ENCODE peak calls at places on chromosomes 1 and 21, in ten cellular contexts. W is CD8-positive, alpha-beta memory T cell; A is heart right ventricle; U is right cardiac atrium; J is esophagus squamous epithelium; N is GM23338; X is Peyer's patch; C is left lung; I is neural progenitor cell; V is uterus. T is an unnamed sample. For H3K4me1, the result is how much of the 10 kb centered on the place peaks cover.

GRCh38 chr1:243394610-243395490 is 139.0 kb downstream of the SDCCAG8 start:
- DNase-seq in W (no peak), A (no peak), U (no peak), J (no peak), N (no peak), X (no peak), C (no peak), I (no peak), V (no peak), T (no peak)

GRCh38 chr1:192521734-192522133 is 53.8 kb upstream of the RGS1 start:
- DNase-seq in W (no peak), A (no peak), U (peak), J (no peak), N (no peak), X (no peak), C (no peak), I (no peak), V (no peak), T (no peak)

GRCh38 chr1:175554586-175554985 is 188.8 kb downstream of the TNR start:
- DNase-seq in W (no peak), A (no peak), U (no peak), J (no peak), N (no peak), X (no peak), C (no peak), I (no peak), V (no peak), T (no peak)

GRCh38 chr1:162200096-162200847 is 130.8 kb downstream of the NOS1AP start:
- DNase-seq in W (no peak), A (no peak), U (no peak), J (no peak), N (no peak), X (no peak), C (no peak), I (no peak), V (no peak), T (peak)

GRCh38 chr21:38760017-38760761 is 45.5 kb upstream of the ETS2 start:
- DNase-seq in W (no peak), A (no peak), U (no peak), J (no peak), N (peak), X (no peak), C (no peak), I (peak), V (no peak), T (no peak)

GRCh38 chr1:8217011-8217711 is 100.8 kb upstream of the SLC45A1 start:
- DNase-seq in W (no peak), A (peak), U (peak), J (no peak), N (peak), X (peak), C (no peak), I (peak), V (peak), T (peak)

GRCh38 chr21:41678016-41678935 is 88.6 kb downstream of the RIPK4 start:
- DNase-seq in W (no peak), A (no peak), U (no peak), J (no peak), N (peak), X (peak), C (peak), I (no peak), V (no peak), T (peak)

GRCh38 chr1:213982814-213983588 is 4.8 kb upstream of the PROX1 start:
- DNase-seq in W (no peak), A (peak), U (peak), J (no peak), N (peak), X (no peak), C (no peak), I (peak), V (no peak), T (peak)

GRCh38 chr1:66733348-66734017 is 18.8 kb upstream of the DYNLT5 start:
- DNase-seq in W (no peak), A (no peak), U (no peak), J (no peak), N (no peak), X (no peak), C (no peak), I (no peak), V (no peak), T (no peak)

GRCh38 chr1:119141020-119141424 is 569 bp upstream of the WARS2 start:
- DNase-seq in W (peak), A (peak), U (no peak), J (no peak), N (peak), X (no peak), C (no peak), I (peak), V (peak), T (no peak)

GRCh38 chr1:1202831-1203560 is 3.4 kb downstream of the TNFRSF18 start:
- DNase-seq in W (peak), A (peak), U (peak), J (no peak), N (peak), X (no peak), C (no peak), I (no peak), V (no peak), T (no peak)

GRCh38 chr1:185846672-185847440 is 112.7 kb downstream of the HMCN1 start:
- DNase-seq in W (no peak), A (no peak), U (no peak), J (no peak), N (no peak), X (no peak), C (no peak), I (no peak), V (no peak), T (peak)

GRCh38 chr1:169824153-169824552 is 29.4 kb upstream of the METTL18 start:
- DNase-seq in W (no peak), A (no peak), U (no peak), J (no peak), N (no peak), X (no peak), C (no peak), I (no peak), V (no peak), T (no peak)

GRCh38 chr1:6813165-6813564 is 27.9 kb downstream of the CAMTA1 start:
- DNase-seq in W (no peak), A (no peak), U (no peak), J (no peak), N (no peak), X (no peak), C (no peak), I (no peak), V (no peak), T (no peak)

GRCh38 chr1:184859381-184860105 is 104.9 kb upstream of the EDEM3 start:
- DNase-seq in W (no peak), A (no peak), U (no peak), J (no peak), N (no peak), X (no peak), C (no peak), I (no peak), V (no peak), T (no peak)

GRCh38 chr1:85295654-85296053 is 19.2 kb upstream of the BCL10 start:
- DNase-seq in W (no peak), A (no peak), U (no peak), J (no peak), N (no peak), X (no peak), C (no peak), I (no peak), V (no peak), T (no peak)

GRCh38 chr1:85296980-85297379 is 20.5 kb upstream of the BCL10 start:
- DNase-seq in W (no peak), A (no peak), U (no peak), J (no peak), N (no peak), X (no peak), C (no peak), I (no peak), V (no peak), T (no peak)

GRCh38 chr1:85297855-85298629 is 21.6 kb upstream of the BCL10 start:
- DNase-seq in W (peak), A (no peak), U (peak), J (no peak), N (no peak), X (no peak), C (peak), I (no peak), V (peak), T (peak)

GRCh38 chr1:85295006-85295431 is 18.6 kb upstream of the BCL10 start:
- DNase-seq in W (no peak), A (no peak), U (no peak), J (no peak), N (no peak), X (no peak), C (no peak), I (no peak), V (no peak), T (no peak)

DNA sequence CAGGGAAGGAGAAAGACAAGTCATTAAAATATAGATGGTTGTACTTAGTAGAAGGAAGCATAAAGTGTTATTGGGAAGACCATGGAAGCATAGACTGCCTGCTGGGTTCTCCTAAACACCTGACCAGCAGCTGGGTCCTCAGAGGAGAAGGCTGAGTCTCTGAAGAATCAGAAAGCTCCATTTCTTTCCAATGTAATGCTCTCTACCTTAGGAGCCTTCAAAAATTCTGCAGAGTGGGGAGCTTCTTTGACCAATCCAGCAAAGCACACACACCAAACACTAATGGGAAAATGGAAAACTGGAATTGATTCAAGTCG is 21.1 kb upstream of the BCL10 start:
- DNase-seq in W (no peak), A (no peak), U (no peak), J (no peak), N (no peak), X (no peak), C (no peak), I (no peak), V (no peak), T (no peak)
- H3K4me3 ChIP-seq in W (no peak), A (no peak), U (no peak), J (peak), N (no peak), X (no peak), C (no peak), I (no peak), V (no peak), T (no peak)

GRCh38 chr1:3579626-3580025 is 31.7 kb downstream of the MEGF6 start:
- DNase-seq in W (no peak), A (no peak), U (no peak), J (no peak), N (no peak), X (no peak), C (no peak), I (no peak), V (no peak), T (no peak)
- H3K4me1 ChIP-seq in W (under half), A (under half), U (under half), J (under half), N (under half), X (under half), C (under half), I (under half), V (under half), T (under half)

GRCh38 chr1:3472906-3473305 is 18.4 kb downstream of the ARHGEF16 start:
- DNase-seq in W (no peak), A (peak), U (no peak), J (no peak), N (no peak), X (no peak), C (no peak), I (no peak), V (no peak), T (no peak)

GRCh38 chr1:3470650-3471355 is 16.3 kb downstream of the ARHGEF16 start:
- DNase-seq in W (peak), A (peak), U (peak), J (no peak), N (no peak), X (peak), C (peak), I (no peak), V (no peak), T (no peak)

GRCh38 chr1:3471356-3472087 is 17.1 kb downstream of the ARHGEF16 start:
- DNase-seq in W (peak), A (peak), U (peak), J (no peak), N (peak), X (peak), C (no peak), I (peak), V (no peak), T (peak)

GRCh38 chr1:3473381-3473844 is 18.9 kb downstream of the ARHGEF16 start:
- DNase-seq in W (no peak), A (no peak), U (no peak), J (no peak), N (no peak), X (no peak), C (no peak), I (no peak), V (no peak), T (no peak)

DNA sequence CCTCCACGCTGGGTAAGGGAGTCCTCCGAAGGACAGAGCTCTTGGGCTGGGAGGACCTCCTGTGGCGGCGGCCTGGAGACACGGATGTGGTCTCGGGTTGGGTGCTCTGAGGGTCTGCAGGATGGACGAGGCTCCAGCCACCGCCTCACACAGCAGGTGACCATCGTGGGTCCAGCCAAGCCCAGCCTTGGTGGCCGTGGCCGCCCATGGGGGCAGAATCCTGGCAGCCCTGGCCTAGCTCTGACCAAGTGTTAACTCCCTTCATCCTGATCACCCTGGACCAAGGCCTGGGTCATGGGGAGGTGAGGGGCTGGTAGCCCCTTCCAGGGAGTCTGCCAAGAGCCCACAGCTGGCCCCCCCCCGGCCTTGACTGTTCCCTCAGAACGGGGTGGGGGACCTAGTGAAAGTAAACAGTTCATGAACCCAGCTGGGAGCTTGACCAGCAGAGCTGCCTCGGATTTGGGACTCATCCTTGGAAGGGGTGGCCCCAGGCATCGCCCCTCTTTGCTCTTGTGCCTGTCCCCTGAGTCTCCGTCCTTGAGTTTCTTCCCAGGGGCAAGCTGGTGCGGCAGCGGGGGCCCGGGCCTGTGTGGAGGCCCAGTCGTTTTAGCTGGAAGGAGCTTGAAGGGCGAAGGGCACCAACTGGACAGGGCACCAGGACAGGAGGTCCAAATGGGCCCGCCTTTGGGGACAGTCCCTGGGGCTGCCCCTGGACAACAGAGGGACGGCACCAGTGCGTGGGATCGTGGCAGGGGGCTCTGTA is 17.8 kb downstream of the ARHGEF16 start:
- DNase-seq in W (no peak), A (peak), U (no peak), J (no peak), N (no peak), X (peak), C (no peak), I (no peak), V (no peak), T (no peak)
- H3K4me3 ChIP-seq in W (no peak), A (no peak), U (no peak), J (no peak), N (no peak), X (no peak), C (no peak), I (peak), V (no peak), T (no peak)

GRCh38 chr1:216521477-216521876 is 98.2 kb upstream of the USH2A start:
- DNase-seq in W (no peak), A (no peak), U (no peak), J (no peak), N (no peak), X (no peak), C (no peak), I (no peak), V (no peak), T (no peak)

GRCh38 chr1:216523043-216523442 is 99.8 kb upstream of the USH2A start:
- DNase-seq in W (no peak), A (no peak), U (no peak), J (no peak), N (no peak), X (no peak), C (no peak), I (no peak), V (no peak), T (no peak)

GRCh38 chr1:216528816-216529215 is 105.6 kb upstream of the USH2A start:
- DNase-seq in W (no peak), A (no peak), U (no peak), J (no peak), N (no peak), X (no peak), C (no peak), I (no peak), V (no peak), T (peak)

GRCh38 chr1:216518844-216519627 is 95.8 kb upstream of the USH2A start:
- DNase-seq in W (no peak), A (no peak), U (no peak), J (no peak), N (no peak), X (no peak), C (no peak), I (no peak), V (no peak), T (no peak)

DNA sequence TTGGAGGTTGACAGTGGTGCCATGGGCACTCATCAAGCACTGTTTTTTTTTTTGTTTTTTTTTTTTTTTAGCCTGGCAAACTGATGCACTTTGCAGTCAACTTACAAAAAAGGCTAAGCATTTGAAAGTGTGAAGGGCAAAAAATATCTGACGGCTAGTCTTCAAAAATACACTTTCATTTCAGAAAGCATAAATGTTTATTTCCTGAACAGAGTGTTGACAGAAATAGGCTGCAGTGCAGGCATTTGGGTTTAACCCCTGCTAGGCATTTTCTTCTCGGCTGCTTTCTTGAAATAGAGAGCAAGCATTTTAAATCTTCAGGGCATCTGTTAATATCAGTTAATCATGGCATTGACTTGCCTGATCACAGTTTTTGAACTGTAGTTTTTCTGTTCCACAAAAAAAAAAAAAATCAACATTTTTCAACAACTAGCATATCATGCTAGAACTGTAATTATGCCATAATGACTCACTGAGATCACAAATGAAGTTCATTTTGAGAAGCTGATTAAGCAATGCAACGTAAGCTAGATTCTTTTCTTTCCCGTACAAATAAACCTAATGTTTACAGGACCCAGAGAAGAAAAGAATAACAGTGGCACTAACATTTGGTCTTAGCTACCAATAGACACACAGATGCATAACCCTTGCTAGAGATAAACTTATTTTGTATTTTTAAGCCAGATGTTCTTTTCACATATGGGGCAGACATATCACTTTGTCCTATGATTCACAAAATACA is 100.4 kb upstream of the USH2A start:
- DNase-seq in W (no peak), A (no peak), U (no peak), J (no peak), N (no peak), X (no peak), C (no peak), I (no peak), V (no peak), T (peak)
- H3K4me1 ChIP-seq in W (under half), A (under half), U (under half), J (under half), N (under half), X (under half), C (under half), I (under half), V (under half), T (under half)

GRCh38 chr1:155168456-155169210 is 4.5 kb downstream of the KRTCAP2 start:
- DNase-seq in W (no peak), A (no peak), U (no peak), J (no peak), N (no peak), X (no peak), C (no peak), I (no peak), V (no peak), T (no peak)

GRCh38 chr1:155169541-155169940 is 3.6 kb downstream of the KRTCAP2 start:
- DNase-seq in W (no peak), A (no peak), U (no peak), J (no peak), N (no peak), X (no peak), C (no peak), I (no peak), V (no peak), T (no peak)

GRCh38 chr1:155166006-155166372 is 7.1 kb downstream of the KRTCAP2 start:
- DNase-seq in W (no peak), A (no peak), U (no peak), J (no peak), N (peak), X (no peak), C (no peak), I (peak), V (no peak), T (no peak)

GRCh38 chr1:155166373-155167165 is 6.5 kb downstream of the KRTCAP2 start:
- DNase-seq in W (no peak), A (peak), U (peak), J (no peak), N (peak), X (no peak), C (no peak), I (peak), V (peak), T (no peak)

GRCh38 chr1:155167166-155168104 is 5.7 kb downstream of the KRTCAP2 start:
- DNase-seq in W (peak), A (peak), U (peak), J (no peak), N (peak), X (peak), C (peak), I (peak), V (peak), T (peak)
- H3K4me3 ChIP-seq in W (peak), A (peak), U (no peak), J (no peak), N (peak), X (no peak), C (no peak), I (peak), V (no peak), T (peak)

GRCh38 chr1:35181790-35182455 is 11.0 kb downstream of the SFPQ start:
- DNase-seq in W (no peak), A (no peak), U (no peak), J (no peak), N (no peak), X (no peak), C (no peak), I (no peak), V (no peak), T (no peak)

GRCh38 chr1:35187816-35188342 is 5.1 kb downstream of the SFPQ start:
- DNase-seq in W (no peak), A (no peak), U (no peak), J (no peak), N (no peak), X (no peak), C (no peak), I (no peak), V (no peak), T (no peak)

GRCh38 chr1:35185200-35185599 is 7.7 kb downstream of the SFPQ start:
- DNase-seq in W (no peak), A (no peak), U (no peak), J (no peak), N (no peak), X (no peak), C (no peak), I (no peak), V (no peak), T (no peak)

GRCh38 chr1:35186239-35186638 is 6.7 kb downstream of the SFPQ start:
- DNase-seq in W (no peak), A (no peak), U (no peak), J (no peak), N (no peak), X (no peak), C (no peak), I (no peak), V (no peak), T (no peak)

DNA sequence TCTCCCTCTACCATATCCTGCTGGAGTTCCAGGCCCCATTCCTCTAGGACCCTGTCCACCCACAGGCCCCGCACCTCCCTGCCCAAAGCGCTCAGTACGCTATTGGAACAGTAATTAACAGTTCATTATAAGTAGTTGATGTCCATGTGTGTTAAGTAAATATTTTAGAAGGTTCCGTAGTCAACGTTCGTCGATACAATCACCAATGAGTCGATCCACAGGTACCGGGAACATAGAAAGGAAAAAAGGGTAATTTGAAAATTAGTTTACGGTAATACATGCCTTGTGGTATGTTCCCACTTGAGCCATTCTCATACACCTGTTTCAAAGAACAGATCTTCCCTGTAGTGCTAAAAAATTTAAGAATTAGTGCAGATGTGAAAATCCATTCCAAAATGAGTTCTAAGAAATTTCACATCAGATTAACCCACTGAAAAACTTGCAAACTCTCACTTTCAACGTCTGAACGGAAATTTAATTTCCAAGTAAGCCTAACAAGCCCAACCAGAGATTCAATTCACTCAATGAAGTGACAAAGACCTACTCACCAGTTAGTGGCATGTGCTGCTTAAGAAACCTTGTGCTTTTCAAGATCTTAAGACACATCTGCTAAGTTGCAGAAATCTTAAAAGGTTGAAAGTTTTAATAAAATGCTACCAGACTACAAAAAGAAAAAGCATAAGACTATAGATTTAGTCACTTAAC is 8.3 kb downstream of the SFPQ start:
- DNase-seq in W (no peak), A (no peak), U (no peak), J (no peak), N (no peak), X (no peak), C (no peak), I (no peak), V (no peak), T (no peak)
- H3K4me1 ChIP-seq in W (half or more), A (under half), U (under half), J (under half), N (under half), X (under half), C (half or more), I (under half), V (under half), T (under half)

T was measured in cardiac muscle cell.